ENCODE peak calls at places on chromosomes 11 and 22, in eight cellular contexts. M, G, N, P, W, O, Q and J are unnamed samples.

GRCh38 chr11:299951-300735 is 817 bp upstream of the IFITM5 start:
- DNase-seq in N (no peak), P (no peak), Q (no peak), O (no peak), W (no peak), M (no peak), G (no peak), J (no peak)

GRCh38 chr11:68363771-68364170 is 51.4 kb downstream of the LRP5 start:
- DNase-seq in O (no peak), N (no peak), G (no peak), M (no peak), P (no peak), W (no peak), Q (no peak), J (no peak)

GRCh38 chr11:107018274-107018901 is at the start of gene GUCY1A2:
- DNase-seq in G (no peak), M (no peak), N (no peak), W (peak; percentile 13), Q (peak; percentile 28), O (no peak), P (no peak), J (no peak)

GRCh38 chr11:27386176-27386575 is 23.2 kb upstream of the CCDC34 start:
- DNase-seq in W (no peak), N (no peak), Q (no peak), G (no peak), O (no peak), M (no peak), P (no peak), J (no peak)

GRCh38 chr11:108518581-108518980 is 20.4 kb upstream of the POGLUT3 start:
- DNase-seq in Q (no peak), P (no peak), N (no peak), W (no peak), G (no peak), O (no peak), M (no peak), J (no peak)

GRCh38 chr11:103433380-103433779 is 324.2 kb downstream of the DYNC2H1 start:
- DNase-seq in M (no peak), O (no peak), Q (no peak), G (no peak), P (no peak), N (no peak), W (no peak), J (no peak)

GRCh38 chr22:36239150-36239400 is 252 bp downstream of the APOL2 start:
- DNase-seq in O (no peak), G (no peak), P (no peak), N (no peak), Q (no peak), M (no peak), W (no peak), J (no peak)

GRCh38 chr11:117989351-117990102 is 3.3 kb downstream of the IL10RA start:
- DNase-seq in W (peak; percentile 69), N (no peak), M (no peak), G (no peak), P (no peak), O (no peak), Q (no peak), J (no peak)

GRCh38 chr11:8219257-8220021 is 44.2 kb downstream of the LMO1 start:
- DNase-seq in W (peak; percentile 66), P (no peak), G (peak; percentile 47), N (no peak), Q (no peak), M (no peak), O (no peak), J (no peak)

GRCh38 chr11:111098091-111098490 is 147.4 kb upstream of the POU2AF2 start:
- DNase-seq in O (no peak), N (no peak), P (no peak), W (no peak), Q (no peak), M (no peak), G (no peak), J (no peak)

GRCh38 chr22:30837531-30837930 is 131.0 kb downstream of the MORC2 start:
- DNase-seq in G (no peak), N (no peak), Q (no peak), M (no peak), W (no peak), P (no peak), O (no peak), J (no peak)

GRCh38 chr22:50473855-50474671 is 772 bp downstream of the SBF1 start:
- DNase-seq in Q (peak; percentile 27), G (peak; percentile 47), M (no peak), N (no peak), O (no peak), P (no peak), W (peak; percentile 59), J (no peak)

GRCh38 chr11:99592241-99592640 is 571.5 kb downstream of the CNTN5 start:
- DNase-seq in N (no peak), W (no peak), G (no peak), P (no peak), Q (no peak), M (no peak), O (no peak), J (no peak)

GRCh38 chr22:43847376-43848289 is 14.7 kb downstream of the SULT4A1 start:
- DNase-seq in P (no peak), O (peak; percentile 41), Q (no peak), W (no peak), N (no peak), M (no peak), G (no peak), J (no peak)